ENCODE peak calls at places on chromosomes 16 and 17, in four cellular contexts. U is GM12878, R is GM12891, Q is HL-60. V is an unnamed sample.

GRCh38 chr17:76384987-76385891 is 830 bp downstream of the SPHK1 start:
- DNase-seq in U (no peak), R (no peak), Q (no peak), V (peak; percentile 82)

GRCh38 chr17:2406271-2406902 is 5.5 kb upstream of the MNT start:
- DNase-seq in U (no peak), R (no peak), Q (no peak), V (no peak)

GRCh38 chr16:24645739-24646645 is 83.5 kb upstream of the TNRC6A start:
- DNase-seq in U (no peak), R (no peak), Q (no peak), V (no peak)

GRCh38 chr16:78321611-78322010 is 222.2 kb downstream of the WWOX start:
- DNase-seq in U (no peak), R (no peak), Q (no peak), V (no peak)

GRCh38 chr16:14037960-14038359 is 33.2 kb upstream of the MRTFB start:
- DNase-seq in U (no peak), R (no peak), Q (no peak), V (no peak)

GRCh38 chr16:87678618-87679017 is 76.3 kb downstream of the JPH3 start:
- DNase-seq in U (no peak), R (no peak), Q (no peak), V (no peak)

GRCh38 chr16:88345943-88346560 is 36.7 kb upstream of the ZNF469 start:
- DNase-seq in U (no peak), R (no peak), Q (no peak), V (no peak)

GRCh38 chr16:25035494-25036405 is 20.6 kb upstream of the ARHGAP17 start:
- DNase-seq in U (no peak), R (no peak), Q (no peak), V (no peak)

GRCh38 chr16:85673529-85674417 is 15.0 kb downstream of the GINS2 start:
- DNase-seq in U (no peak), R (no peak), Q (no peak), V (no peak)

GRCh38 chr16:49183911-49184310 is 97.7 kb downstream of the CBLN1 start:
- DNase-seq in U (no peak), R (no peak), Q (no peak), V (peak; percentile 35)

GRCh38 chr16:75483222-75483621 is 12.0 kb downstream of the CHST6 start:
- DNase-seq in U (no peak), R (no peak), Q (no peak), V (no peak)

GRCh38 chr17:10081571-10082169 is 116.7 kb downstream of the GAS7 start:
- DNase-seq in U (no peak), R (no peak), Q (no peak), V (no peak)
- TF ChIP-seq SPI1 in U (no peak), R (no peak), Q (no peak), V (no peak)

GRCh38 chr17:14300628-14301278 is at the start of gene HS3ST3B1:
- DNase-seq in U (no peak), R (peak; percentile 84), Q (peak; percentile 88), V (peak; percentile 90)

GRCh38 chr17:14302421-14303099 is 1.7 kb downstream of the HS3ST3B1 start:
- DNase-seq in U (no peak), R (peak; percentile 80), Q (peak; percentile 29), V (peak; percentile 65)

GRCh38 chr17:14303343-14304221 is 2.7 kb downstream of the HS3ST3B1 start:
- DNase-seq in U (no peak), R (no peak), Q (no peak), V (peak; percentile 10)

GRCh38 chr17:14301279-14301760 is 439 bp downstream of the HS3ST3B1 start:
- DNase-seq in U (no peak), R (no peak), Q (peak; percentile 12), V (peak; percentile 26)

DNA sequence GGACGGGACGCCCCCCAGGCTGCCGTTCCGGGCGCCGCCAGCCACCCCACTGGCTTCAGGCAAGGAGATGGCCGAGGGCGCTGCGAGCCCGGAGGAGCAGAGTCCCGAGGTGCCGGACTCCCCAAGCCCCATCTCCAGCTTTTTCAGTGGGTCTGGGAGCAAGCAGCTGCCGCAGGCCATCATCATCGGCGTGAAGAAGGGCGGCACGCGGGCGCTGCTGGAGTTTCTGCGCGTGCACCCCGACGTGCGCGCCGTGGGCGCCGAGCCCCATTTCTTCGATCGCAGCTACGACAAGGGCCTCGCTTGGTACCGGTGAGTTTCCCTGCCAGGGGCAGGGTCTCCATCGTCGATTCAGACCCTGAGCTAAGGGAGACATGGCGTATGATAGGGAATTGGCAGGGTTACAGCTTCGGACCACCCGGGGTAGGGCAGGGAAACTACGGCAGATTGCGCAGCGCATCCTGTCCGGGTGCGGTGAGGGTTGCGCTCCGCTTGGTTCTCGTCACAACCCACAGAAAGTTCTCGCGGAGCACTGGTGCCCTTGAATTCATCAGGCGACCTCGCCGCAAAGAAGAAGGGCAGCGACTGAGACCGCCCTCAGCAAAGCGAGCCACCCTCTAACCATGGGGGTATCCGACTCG is 1.0 kb downstream of the HS3ST3B1 start:
- DNase-seq in U (no peak), R (no peak), Q (peak; percentile 20), V (peak; percentile 15)
- TF ChIP-seq SPI1 in U (no peak), R (no peak), Q (no peak), V (no peak)

GRCh38 chr17:62565817-62566216 is 61.7 kb upstream of the MRC2 start:
- DNase-seq in U (no peak), R (no peak), Q (no peak), V (no peak)

GRCh38 chr17:62566996-62567578 is 60.4 kb upstream of the MRC2 start:
- DNase-seq in U (no peak), R (no peak), Q (no peak), V (no peak)

GRCh38 chr17:62562656-62563055 is 64.8 kb upstream of the MRC2 start:
- DNase-seq in U (no peak), R (no peak), Q (no peak), V (no peak)
- TF ChIP-seq SPI1 in U (no peak), R (no peak), Q (no peak), V (no peak)

DNA sequence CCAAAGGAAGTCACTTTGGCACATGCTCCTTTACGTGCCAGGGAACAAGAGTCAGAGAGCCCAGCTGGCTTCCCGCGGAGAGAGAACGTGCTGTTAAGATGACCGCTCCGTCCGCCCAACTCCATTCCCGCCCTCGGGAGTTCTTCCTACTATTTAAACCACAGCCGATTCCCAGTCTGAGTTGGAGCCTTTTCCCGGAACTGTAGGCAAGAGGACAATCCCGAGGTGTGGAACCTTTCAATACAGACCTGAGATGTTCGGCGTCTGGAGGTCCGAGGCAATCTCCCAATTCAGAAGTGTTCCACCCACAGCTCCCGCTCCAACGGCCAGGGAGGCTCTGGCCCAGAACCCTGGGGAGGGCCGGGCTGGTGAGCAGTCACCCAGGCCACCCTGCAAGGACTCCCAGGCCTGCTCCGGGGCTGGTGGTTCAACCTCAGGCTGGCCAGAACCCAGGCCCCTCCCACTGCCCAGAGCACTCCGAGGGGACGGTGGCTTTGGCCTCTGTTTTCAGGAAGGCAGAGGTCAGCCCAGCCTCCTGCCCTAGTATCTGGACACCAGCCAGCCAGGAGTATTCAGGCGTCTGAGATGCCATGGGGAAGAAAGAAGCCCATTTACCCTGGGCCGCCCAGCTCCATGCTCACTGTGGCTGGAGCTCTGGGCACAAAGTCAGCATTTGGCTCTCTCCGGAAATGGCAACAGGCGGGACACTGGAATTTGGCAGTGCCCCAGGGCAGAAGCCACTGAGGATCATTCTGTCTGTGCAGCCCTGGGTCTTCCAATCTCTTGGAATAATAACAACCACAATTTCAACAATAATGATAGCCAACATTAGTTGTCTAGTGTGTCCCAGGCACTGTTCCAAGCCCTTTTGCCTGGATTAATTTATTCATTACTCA is 21.4 kb downstream of the EMP2 start:
- DNase-seq in U (no peak), R (no peak), Q (no peak), V (no peak)
- TF ChIP-seq SPI1 in U (no peak), R (no peak), Q (no peak), V (no peak)

DNA sequence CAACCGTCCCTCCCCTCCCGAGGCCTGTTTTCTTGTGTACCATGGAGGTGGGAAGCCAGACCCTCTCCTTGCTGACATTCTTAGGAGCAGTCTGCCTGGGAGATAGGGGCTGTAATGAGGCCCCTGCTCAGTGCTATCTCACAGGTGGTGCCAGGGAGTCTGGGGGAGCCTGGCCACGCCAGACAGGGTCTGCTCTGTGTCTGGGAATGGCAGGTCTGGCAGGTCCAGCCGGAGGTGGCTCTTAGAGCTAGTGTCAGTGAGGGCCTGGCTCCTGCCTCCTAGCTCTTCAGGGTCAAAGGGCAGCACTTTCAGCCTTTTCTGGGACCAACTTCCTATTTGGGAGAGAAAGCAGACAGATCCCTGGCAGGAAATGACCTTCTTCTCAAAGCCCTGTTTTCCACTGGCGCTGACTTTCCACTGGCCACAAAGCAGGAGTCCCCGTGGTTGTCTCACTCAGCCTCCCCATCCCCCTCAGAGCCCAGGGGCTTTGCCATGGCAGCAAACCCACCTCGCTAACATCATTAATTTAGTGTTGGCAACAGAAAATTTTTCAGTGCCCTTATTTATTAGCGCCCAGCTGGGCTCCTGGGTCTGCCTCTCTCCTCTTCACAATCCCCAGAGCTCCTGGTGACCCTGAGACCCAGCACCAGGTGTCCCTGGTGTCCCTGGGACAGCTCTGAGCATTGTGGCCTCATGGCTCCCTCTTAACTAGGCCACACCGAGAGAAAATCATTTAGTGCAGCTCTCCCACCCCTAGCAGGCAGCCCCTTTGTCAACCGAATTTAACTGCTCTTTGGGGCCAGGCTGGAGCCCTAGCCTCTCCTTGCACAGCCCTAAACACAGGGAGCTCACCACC is 24.0 kb upstream of the DOK4 start:
- DNase-seq in U (no peak), R (no peak), Q (no peak), V (no peak)
- TF ChIP-seq SPI1 in U (no peak), R (no peak), Q (no peak), V (no peak)

DNA sequence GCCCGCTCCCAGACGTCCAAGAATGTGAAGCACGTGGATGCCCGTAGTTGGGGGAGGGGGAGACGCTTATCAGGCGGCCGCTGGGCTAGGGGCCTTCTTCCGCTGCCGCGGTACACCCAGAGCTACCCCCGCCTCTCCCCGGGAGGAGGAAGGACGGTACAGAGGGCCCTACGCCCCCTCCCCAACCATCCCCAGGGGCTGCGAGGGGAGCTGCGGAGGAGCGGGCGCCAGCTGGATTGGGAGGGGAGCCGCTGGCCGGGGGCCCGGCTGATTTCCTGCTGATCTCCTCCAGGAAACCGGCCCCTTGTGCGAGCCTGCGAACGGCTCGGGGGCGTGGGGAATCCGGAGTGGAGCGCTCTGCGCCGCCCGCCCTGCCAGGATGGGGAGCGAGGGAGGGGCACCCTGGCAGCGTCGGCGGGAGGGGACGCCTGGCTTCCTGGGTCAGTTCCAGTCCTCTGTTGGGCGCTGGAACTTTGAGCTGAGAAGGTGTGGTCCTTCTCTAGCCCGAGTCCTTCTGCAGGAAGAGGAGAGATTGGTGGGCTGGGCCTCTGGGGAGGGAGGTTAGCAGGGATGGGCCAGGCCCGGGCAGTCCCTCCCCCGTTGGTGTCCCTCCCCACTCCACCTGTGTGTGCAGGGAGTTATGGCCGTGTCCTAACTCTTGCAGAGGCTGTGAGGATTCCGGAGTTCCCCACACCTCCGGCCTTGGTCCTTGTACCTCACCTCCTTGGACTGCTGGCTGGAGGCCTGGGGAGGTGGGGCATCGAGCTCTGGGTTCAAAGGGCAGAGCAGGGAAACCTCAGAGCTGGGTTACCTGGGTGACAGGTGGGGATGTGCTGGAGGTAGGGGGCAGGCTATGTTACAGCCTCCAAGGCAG is 19.1 kb downstream of the GJD3 start:
- DNase-seq in U (no peak), R (no peak), Q (no peak), V (peak; percentile 84)
- TF ChIP-seq SPI1 in U (no peak), R (no peak), Q (no peak), V (no peak)

GRCh38 chr16:90018297-90019200 is 707 bp downstream of the DBNDD1 start:
- DNase-seq in U (no peak), R (no peak), Q (no peak), V (peak; percentile 50)
- TF ChIP-seq SPI1 in U (no peak), R (no peak), Q (no peak), V (no peak)

V was measured in K562.